ENCODE peak calls at places on chromosomes 13 and 19, in five cellular contexts. E is tibial nerve, U is dorsolateral prefrontal cortex, Z is sigmoid colon, I is AG10803. A is an unnamed sample.

GRCh38 chr13:40309881-40310280 is 356.6 kb downstream of the FOXO1 start:
- DNase-seq in E (no peak), I (no peak), Z (no peak), U (no peak), A (no peak)

GRCh38 chr19:33302974-33303790 is 848 bp upstream of the CEBPA start:
- DNase-seq in I (peak; percentile 47), U (peak; percentile 14), E (no peak), Z (peak; percentile 81), A (no peak)

GRCh38 chr13:50990540-50991506 is 81.2 kb downstream of the RNASEH2B start:
- DNase-seq in U (peak; percentile 63), Z (peak; percentile 89), E (peak; percentile 49), I (peak; percentile 71), A (peak; percentile 21)

GRCh38 chr13:20980899-20981298 is 78.4 kb upstream of the XPO4 start:
- DNase-seq in E (no peak), Z (no peak), U (no peak), I (no peak), A (no peak)

GRCh38 chr19:12782424-12783225 is 7.3 kb upstream of the HOOK2 start:
- DNase-seq in E (peak; percentile 79), I (peak; percentile 83), Z (peak; percentile 96), U (peak; percentile 94), A (no peak)

GRCh38 chr19:40506099-40506498 is 39.3 kb downstream of the SPTBN4 start:
- DNase-seq in I (no peak), Z (no peak), E (no peak), U (no peak), A (no peak)

GRCh38 chr19:20247016-20247683 is 80.1 kb downstream of the ZNF486 start:
- DNase-seq in U (peak; percentile 36), E (no peak), Z (no peak), I (peak; percentile 2), A (no peak)

GRCh38 chr13:73872397-73872796 is 261.8 kb downstream of the KLF12 start:
- DNase-seq in E (no peak), U (no peak), I (no peak), Z (no peak), A (no peak)

GRCh38 chr13:45042539-45042938 is 53.2 kb downstream of the GPALPP1 start:
- DNase-seq in U (no peak), Z (no peak), I (peak; percentile 8), E (no peak), A (no peak)

GRCh38 chr19:288911-289310 is 2.3 kb downstream of the PLPP2 start:
- DNase-seq in I (no peak), E (no peak), Z (no peak), U (no peak), A (no peak)

GRCh38 chr13:49733181-49733951 is 42.1 kb upstream of the EBPL start:
- DNase-seq in U (no peak), E (no peak), I (no peak), Z (no peak), A (no peak)

GRCh38 chr19:6811906-6812305 is 39.4 kb downstream of the VAV1 start:
- DNase-seq in I (peak; percentile 55), E (no peak), U (no peak), Z (no peak), A (peak; percentile 27)

GRCh38 chr13:70183041-70183440 is 74.8 kb upstream of the KLHL1 start:
- DNase-seq in Z (no peak), U (no peak), I (no peak), E (no peak), A (no peak)

GRCh38 chr13:45584816-45585215 is 30.7 kb downstream of the ERICH6B start:
- DNase-seq in I (no peak), E (no peak), U (no peak), Z (no peak), A (no peak)

GRCh38 chr19:55958356-55958755 is 10.7 kb downstream of the NLRP8 start:
- DNase-seq in E (no peak), U (no peak), Z (no peak), I (no peak), A (no peak)

GRCh38 chr13:92514420-92515125 is 712.0 kb upstream of the GPC6 start:
- DNase-seq in E (no peak), I (no peak), Z (no peak), U (no peak), A (no peak)

GRCh38 chr13:32976046-32976781 is 40.0 kb upstream of the KL start:
- DNase-seq in E (no peak), U (no peak), I (no peak), Z (no peak), A (no peak)

GRCh38 chr19:5827342-5827890 is 12.1 kb downstream of the FUT6 start:
- DNase-seq in U (no peak), Z (no peak), I (no peak), E (no peak), A (no peak)

GRCh38 chr13:68551701-68552522 is 1321.8 kb upstream of the PCDH9 start:
- DNase-seq in Z (no peak), E (no peak), U (no peak), I (no peak), A (no peak)

GRCh38 chr19:10603084-10603872 is 16.2 kb upstream of the AP1M2 start:
- DNase-seq in I (peak; percentile 40), U (no peak), E (no peak), Z (peak; percentile 68), A (no peak)

GRCh38 chr13:89343165-89343564 is 1672.0 kb downstream of the SLITRK5 start:
- DNase-seq in I (no peak), E (no peak), Z (no peak), U (no peak), A (no peak)

GRCh38 chr13:33111414-33112110 is 95.3 kb downstream of the KL start:
- DNase-seq in E (no peak), I (peak; percentile 94), U (no peak), Z (peak; percentile 74), A (no peak)

GRCh38 chr13:35512271-35512920 is 35.9 kb upstream of the MAB21L1 start:
- DNase-seq in E (no peak), Z (peak; percentile 68), U (no peak), I (peak; percentile 93), A (peak; percentile 91)

GRCh38 chr13:104286566-104287290 is 1220.5 kb upstream of the SLC10A2 start:
- DNase-seq in E (no peak), U (no peak), I (no peak), Z (no peak), A (no peak)

GRCh38 chr19:40976724-40977123 is 14.4 kb upstream of the CYP2B6 start:
- DNase-seq in E (no peak), I (no peak), U (no peak), Z (no peak), A (no peak)

GRCh38 chr13:97130201-97130600 is 91.9 kb upstream of the MBNL2 start:
- DNase-seq in U (no peak), Z (no peak), E (no peak), I (peak; percentile 16), A (no peak)

GRCh38 chr19:38721977-38722773 is 22.1 kb downstream of the CAPN12 start:
- DNase-seq in E (peak; percentile 56), Z (no peak), I (no peak), U (peak; percentile 83), A (no peak)

GRCh38 chr13:57865600-57866294 is 234.2 kb downstream of the PCDH17 start:
- DNase-seq in E (no peak), Z (no peak), U (no peak), I (no peak), A (no peak)

GRCh38 chr19:5691205-5691929 is 1.3 kb downstream of the RPL36 start:
- DNase-seq in I (peak; percentile 55), U (peak; percentile 44), E (no peak), Z (peak; percentile 89), A (no peak)

GRCh38 chr19:2986951-2987491 is 9.7 kb downstream of the TLE6 start:
- DNase-seq in U (no peak), E (no peak), Z (no peak), I (no peak), A (no peak)

GRCh38 chr13:33224686-33225085 is 60.9 kb downstream of the STARD13 start:
- DNase-seq in I (no peak), U (no peak), E (no peak), Z (no peak), A (no peak)

GRCh38 chr13:77333521-77334083 is 6.7 kb upstream of the MYCBP2 start:
- DNase-seq in U (no peak), Z (no peak), E (no peak), I (no peak), A (no peak)

GRCh38 chr13:77338329-77338728 is 11.4 kb upstream of the MYCBP2 start:
- DNase-seq in Z (no peak), U (no peak), E (no peak), I (no peak), A (no peak)

GRCh38 chr13:77338961-77339401 is 12.1 kb upstream of the MYCBP2 start:
- DNase-seq in U (no peak), I (no peak), Z (no peak), E (no peak), A (no peak)

GRCh38 chr13:77339408-77339807 is 12.5 kb upstream of the MYCBP2 start:
- DNase-seq in U (no peak), I (no peak), Z (no peak), E (no peak), A (no peak)

GRCh38 chr13:77337159-77337558 is 10.3 kb upstream of the MYCBP2 start:
- DNase-seq in U (no peak), I (no peak), Z (no peak), E (no peak), A (no peak)
- TF ChIP-seq CTCF in U (no peak), I (no peak), Z (no peak), E (no peak), A (peak; percentile 15)

GRCh38 chr13:113951246-113951999 is 22.5 kb downstream of the C13orf46 start:
- DNase-seq in U (peak; percentile 68), I (peak; percentile 83), Z (peak; percentile 93), E (peak; percentile 85), A (no peak)

GRCh38 chr13:113954046-113954841 is 19.6 kb downstream of the C13orf46 start:
- DNase-seq in E (no peak), I (no peak), Z (no peak), U (no peak), A (no peak)

GRCh38 chr13:113952151-113952982 is 21.5 kb downstream of the C13orf46 start:
- DNase-seq in Z (no peak), E (no peak), U (no peak), I (no peak), A (no peak)

GRCh38 chr13:113953561-113953960 is 20.3 kb downstream of the C13orf46 start:
- DNase-seq in E (no peak), U (no peak), I (no peak), Z (no peak), A (no peak)

DNA sequence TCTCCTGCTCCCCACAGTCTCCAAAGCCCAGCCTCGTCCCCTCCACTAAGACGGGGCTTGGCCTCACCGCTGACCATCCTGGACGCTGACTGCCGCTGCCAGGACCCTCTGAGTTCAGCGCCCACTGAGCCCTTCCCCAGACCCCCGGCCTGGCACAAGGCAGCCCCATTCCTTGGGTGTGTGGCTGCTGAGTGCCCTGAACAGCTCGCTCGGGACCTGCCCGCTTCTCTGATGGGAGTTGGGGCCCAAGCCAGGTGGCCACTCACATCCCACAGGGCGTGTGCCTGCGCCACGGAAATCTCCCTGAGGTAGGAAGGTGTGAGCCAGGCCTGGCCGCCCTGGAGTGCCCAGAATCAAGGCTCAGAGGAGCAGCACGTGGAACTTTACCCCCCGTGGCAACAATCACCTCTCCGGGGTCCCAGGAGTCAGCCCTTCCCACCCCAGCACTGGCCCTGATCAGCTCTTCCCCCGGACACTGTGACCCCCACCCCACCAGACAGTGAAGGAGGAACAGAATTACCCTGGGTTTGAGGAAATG is 20.8 kb downstream of the C13orf46 start:
- DNase-seq in U (no peak), E (no peak), I (no peak), Z (no peak), A (no peak)
- H3K4me3 ChIP-seq in U (no peak overlapping the region), E (no peak overlapping the region), I (no peak overlapping the region), Z (no peak overlapping the region), A (no peak overlapping the region)

GRCh38 chr19:42942187-42942789 is 5.3 kb upstream of the PSG7 start:
- DNase-seq in I (peak; percentile 27), Z (no peak), E (no peak), U (no peak), A (no peak)
- TF ChIP-seq CTCF in I (peak; percentile 62), Z (peak; percentile 40), E (no peak), U (no peak), A (peak; percentile 65)

GRCh38 chr19:1350861-1351260 is 32.8 kb upstream of the NDUFS7 start:
- DNase-seq in Z (no peak), I (no peak), E (no peak), U (no peak), A (no peak)
- H3K4me3 ChIP-seq in Z (no peak overlapping the region), I (no peak overlapping the region), E (no peak overlapping the region), U (no peak overlapping the region), A (no peak overlapping the region)

A was measured in AG09309.